ENCODE peak calls at places on chromosomes 16 and 17, in seven cellular contexts. C, B, Q, H, R, Y and G are unnamed samples.

GRCh38 chr17:27455914-27456680 is at the start of gene KSR1:
- DNase-seq in C (peak), B (peak), Q (peak), H (peak), R (peak), Y (peak), G (peak)

GRCh38 chr16:21599994-21600773 is 807 bp downstream of the METTL9 start:
- DNase-seq in C (peak), B (peak), Q (peak), H (peak), R (peak), Y (no peak), G (peak)

GRCh38 chr16:3665508-3665907 is 11.0 kb downstream of the DNASE1 start:
- DNase-seq in C (no peak), B (no peak), Q (no peak), H (peak), R (no peak), Y (no peak), G (no peak)

GRCh38 chr16:3579776-3580175 is 2.6 kb upstream of the NLRC3 start:
- DNase-seq in C (no peak), B (no peak), Q (no peak), H (no peak), R (no peak), Y (no peak), G (no peak)

GRCh38 chr17:81926451-81927144 is 937 bp downstream of the MAFG start:
- DNase-seq in C (peak), B (peak), Q (peak), H (peak), R (peak), Y (no peak), G (peak)

GRCh38 chr16:58628845-58629680 is 563 bp downstream of the CNOT1 start:
- DNase-seq in C (peak), B (peak), Q (peak), H (peak), R (no peak), Y (peak), G (peak)

GRCh38 chr17:59762826-59763374 is 55.4 kb downstream of the VMP1 start:
- DNase-seq in C (no peak), B (no peak), Q (no peak), H (no peak), R (no peak), Y (no peak), G (no peak)

GRCh38 chr17:58643147-58643546 is 48.7 kb downstream of the TEX14 start:
- DNase-seq in C (no peak), B (no peak), Q (peak), H (no peak), R (no peak), Y (no peak), G (no peak)

GRCh38 chr17:41446806-41447205 is 6.0 kb upstream of the KRT38 start:
- DNase-seq in C (no peak), B (no peak), Q (peak), H (no peak), R (no peak), Y (no peak), G (no peak)

GRCh38 chr17:73297934-73298861 is 13.6 kb downstream of the CDC42EP4 start:
- DNase-seq in C (no peak), B (no peak), Q (no peak), H (no peak), R (peak), Y (no peak), G (no peak)

GRCh38 chr16:85192736-85193493 is 80.6 kb upstream of the CIBAR2 start:
- DNase-seq in C (no peak), B (no peak), Q (peak), H (no peak), R (peak), Y (no peak), G (no peak)

GRCh38 chr16:66226762-66227161 is 139.7 kb upstream of the CDH5 start:
- DNase-seq in C (no peak), B (no peak), Q (no peak), H (no peak), R (no peak), Y (no peak), G (no peak)

DNA sequence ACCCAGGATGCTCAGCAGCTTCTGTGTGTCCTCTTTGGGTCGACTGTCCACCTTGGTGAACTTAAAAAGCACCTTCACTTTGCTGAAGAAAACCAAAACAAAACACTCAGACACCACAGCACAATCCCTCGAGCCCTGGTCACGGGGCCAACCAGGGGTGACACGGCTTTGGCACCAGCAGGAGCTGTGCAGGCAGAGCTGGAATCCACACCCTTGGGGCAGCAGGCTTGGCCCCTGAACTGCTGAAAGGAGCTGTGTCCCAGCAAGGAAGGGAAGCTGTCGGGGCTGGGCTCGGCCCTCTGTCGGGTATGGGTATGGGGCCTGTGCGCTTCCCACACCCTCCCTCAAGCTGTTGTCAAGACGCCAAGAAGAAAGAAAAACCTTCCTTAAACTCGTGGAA is 7.6 kb upstream of the PLD6 start:
- DNase-seq in C (no peak), B (no peak), Q (no peak), H (no peak), R (no peak), Y (no peak), G (no peak)
- H2AFZ ChIP-seq in C (no peak), B (no peak), Q (no peak), H (no peak), R (no peak), Y (no peak), G (no peak)

DNA sequence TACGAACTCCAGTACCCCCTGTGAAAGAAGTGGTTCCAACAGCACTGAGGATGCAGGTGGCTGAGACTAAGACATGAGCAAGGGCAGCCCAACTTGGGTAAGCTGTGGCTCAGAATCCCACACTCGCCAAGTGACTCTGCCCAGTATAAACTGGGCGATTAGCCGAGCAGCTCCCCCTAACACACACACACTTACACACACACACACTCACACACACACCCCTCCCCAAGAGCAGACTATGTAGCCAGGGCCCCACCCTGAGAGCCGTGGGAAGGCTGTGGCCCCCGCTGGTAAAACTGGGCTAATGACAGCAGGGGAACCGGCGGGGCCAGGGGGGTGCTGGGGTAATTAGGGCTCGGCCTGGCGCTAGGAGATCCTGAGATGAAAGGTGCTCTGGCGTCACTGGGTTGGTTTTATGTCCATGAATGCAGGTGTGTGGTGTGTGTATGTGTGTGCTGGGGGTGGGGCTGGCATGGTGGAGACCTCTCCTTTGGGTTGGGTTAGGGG is 1.2 kb upstream of the THRA start:
- DNase-seq in C (no peak), B (no peak), Q (no peak), H (no peak), R (no peak), Y (no peak), G (no peak)
- H2AFZ ChIP-seq in C (peak), B (no peak), Q (no peak), H (no peak), R (no peak), Y (peak), G (no peak)

GRCh38 chr17:47733047-47733413 is at the start of gene TBX21:
- DNase-seq in C (peak), B (peak), Q (peak), H (peak), R (peak), Y (peak), G (peak)
- H2AFZ ChIP-seq in C (no peak), B (no peak), Q (peak), H (no peak), R (peak), Y (peak), G (no peak)

GRCh38 chr17:46012506-46013079 is 13.5 kb downstream of the STH start:
- DNase-seq in C (no peak), B (no peak), Q (no peak), H (no peak), R (no peak), Y (no peak), G (no peak)
- H2AFZ ChIP-seq in C (no peak), B (no peak), Q (no peak), H (no peak), R (no peak), Y (no peak), G (no peak)

GRCh38 chr16:54370653-54371052 is 84.1 kb upstream of the IRX3 start:
- DNase-seq in C (peak), B (no peak), Q (no peak), H (no peak), R (no peak), Y (no peak), G (no peak)
- H2AFZ ChIP-seq in C (peak), B (no peak), Q (no peak), H (no peak), R (no peak), Y (peak), G (no peak)

DNA sequence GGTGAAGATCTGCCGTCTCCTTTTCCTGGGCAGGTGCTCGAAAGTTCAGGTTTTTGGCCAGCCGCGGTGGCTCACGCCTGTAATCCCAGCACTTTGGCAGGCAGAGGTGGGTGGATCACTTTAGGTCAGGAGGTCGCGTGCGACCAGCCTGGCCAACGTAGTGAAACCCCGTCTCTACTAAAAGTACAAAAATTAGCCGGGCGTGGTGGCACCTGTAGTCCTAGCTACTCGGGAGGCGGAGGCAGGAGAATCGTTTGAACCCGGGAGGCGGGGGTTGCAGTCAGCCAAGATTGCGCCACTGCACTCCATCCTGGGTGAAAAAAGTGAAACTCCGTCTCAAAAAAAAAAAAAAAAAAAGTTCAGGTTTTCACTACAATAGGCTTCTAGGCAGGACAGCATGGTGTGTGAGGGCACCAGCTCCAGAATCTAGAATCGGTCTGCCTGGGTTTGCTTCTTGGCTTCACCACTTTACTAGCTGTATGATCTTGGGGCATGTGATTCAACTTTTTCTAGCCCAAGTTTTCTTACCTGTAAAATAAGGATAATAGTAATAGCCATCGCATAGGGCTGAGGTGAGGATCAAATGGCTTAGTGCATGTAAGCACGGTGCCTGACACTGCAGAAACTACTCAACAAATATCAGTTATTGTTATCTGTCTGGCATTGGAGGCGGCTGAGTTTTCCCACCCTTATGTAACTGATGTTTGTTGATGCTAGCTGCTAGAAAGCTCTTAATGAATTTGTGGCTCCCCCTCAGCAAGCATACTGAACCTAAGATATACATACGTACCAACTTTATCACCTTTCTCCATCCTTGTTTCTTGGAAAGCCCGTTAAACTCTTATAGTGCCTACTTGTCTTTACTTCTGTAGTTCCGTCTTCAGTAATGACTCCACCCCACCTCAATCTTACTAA is 1.3 kb downstream of the PSMD12 start:
- DNase-seq in C (peak), B (peak), Q (no peak), H (no peak), R (no peak), Y (no peak), G (no peak)
- H2AFZ ChIP-seq in C (no peak), B (no peak), Q (peak), H (no peak), R (no peak), Y (no peak), G (no peak)

DNA sequence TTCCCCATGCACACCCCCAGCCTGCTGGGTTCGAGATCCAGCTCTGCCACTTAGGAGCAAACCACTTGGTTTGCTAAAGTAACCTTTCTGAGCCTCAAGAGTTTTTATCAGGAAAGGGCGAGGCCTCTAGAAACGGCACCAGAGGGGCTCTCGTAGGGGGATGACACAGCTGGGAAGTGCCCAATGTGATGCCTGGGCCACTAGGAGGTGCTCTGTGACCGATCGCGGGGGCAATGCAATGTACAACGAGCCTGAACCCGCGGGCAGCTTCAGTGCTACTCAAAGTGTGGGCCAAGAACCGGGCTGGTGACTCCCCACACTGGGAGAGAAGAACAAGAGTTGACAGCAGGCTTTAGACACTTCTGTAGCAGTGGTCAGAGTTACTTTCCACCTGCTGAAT is 9.4 kb downstream of the C16orf89 start:
- DNase-seq in C (peak), B (peak), Q (peak), H (peak), R (peak), Y (no peak), G (no peak)
- H2AFZ ChIP-seq in C (no peak), B (no peak), Q (no peak), H (no peak), R (no peak), Y (peak), G (no peak)

GRCh38 chr16:1906052-1906845 is 12.0 kb downstream of the HS3ST6 start:
- DNase-seq in C (no peak), B (no peak), Q (no peak), H (no peak), R (peak), Y (no peak), G (no peak)

GRCh38 chr16:1908081-1908633 is 10.1 kb downstream of the HS3ST6 start:
- DNase-seq in C (no peak), B (no peak), Q (no peak), H (no peak), R (peak), Y (no peak), G (no peak)

GRCh38 chr16:1908983-1909382 is 9.2 kb downstream of the HS3ST6 start:
- DNase-seq in C (no peak), B (no peak), Q (no peak), H (no peak), R (peak), Y (no peak), G (no peak)

GRCh38 chr16:1906846-1907165 is 11.4 kb downstream of the HS3ST6 start:
- DNase-seq in C (no peak), B (peak), Q (no peak), H (no peak), R (peak), Y (no peak), G (no peak)

DNA sequence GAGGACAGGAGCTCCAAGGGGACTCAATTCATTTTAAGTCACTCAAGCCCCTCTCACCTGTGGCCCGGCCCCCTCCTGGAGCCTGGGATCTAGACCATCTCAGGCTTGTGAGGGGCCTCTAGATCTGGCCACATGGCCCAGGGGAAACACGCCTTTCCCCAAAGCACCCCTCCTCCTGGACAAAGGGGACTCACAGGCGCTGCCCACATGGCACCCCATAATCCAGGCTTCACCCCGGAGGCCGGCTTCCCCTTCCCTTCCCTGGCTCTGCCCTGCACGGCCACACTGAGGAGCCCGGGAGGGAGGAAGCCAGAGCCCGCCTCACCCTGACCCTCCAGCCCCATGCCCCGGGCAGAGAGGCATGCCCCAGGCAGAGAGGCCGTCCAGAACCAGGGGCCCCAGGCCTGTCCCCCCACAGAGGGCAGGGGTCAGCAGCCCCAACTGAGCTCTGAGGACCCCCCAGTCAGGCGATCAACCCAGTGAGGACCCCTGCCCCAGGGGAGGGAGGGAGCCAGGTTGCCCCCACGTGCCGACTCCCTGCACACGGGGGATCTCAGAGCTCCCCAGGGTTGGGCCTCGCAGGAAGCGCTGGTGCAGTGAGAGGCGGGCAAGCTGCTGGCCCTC is 10.9 kb downstream of the HS3ST6 start:
- DNase-seq in C (no peak), B (no peak), Q (no peak), H (no peak), R (peak), Y (no peak), G (no peak)
- H2AFZ ChIP-seq in C (no peak), B (no peak), Q (no peak), H (no peak), R (no peak), Y (no peak), G (no peak)